ENCODE peak calls at places on chromosomes 4 and X, in seven cellular contexts. X is foreskin keratinocyte; M is fibroblast of mammary gland; I is choroid plexus epithelial cell; P is A549; D is activated CD4-positive, alpha-beta T cell treated with anti-CD3 and anti-CD28 coated beads for 4 hours; T is CD8-positive, alpha-beta memory T cell. A is an unnamed sample.

GRCh38 chr4:21013501-21013900 is 313.2 kb downstream of the PACRGL start:
- DNase-seq in X (peak), M (no peak), I (no peak), P (no peak), D (no peak), T (no peak), A (no peak)

GRCh38 chr4:23388259-23388658 is 501.6 kb downstream of the PPARGC1A start:
- DNase-seq in X (no peak), M (no peak), I (no peak), P (no peak), D (no peak), T (no peak), A (no peak)

GRCh38 chr4:114334808-114335739 is 263.5 kb upstream of the UGT8 start:
- DNase-seq in X (peak), M (no peak), I (no peak), P (no peak), D (no peak), T (no peak), A (peak)

GRCh38 chrX:41475166-41475565 is 28.0 kb downstream of the NYX start:
- DNase-seq in X (no peak), M (no peak), I (no peak), P (no peak), D (no peak), T (no peak), A (no peak)

GRCh38 chrX:151974336-151975227 is at the start of gene GABRE:
- DNase-seq in X (no peak), M (peak), I (peak), P (peak), D (no peak), T (no peak), A (peak)

GRCh38 chrX:75155454-75155829 is 641 bp downstream of the ABCB7 start:
- DNase-seq in X (peak), M (peak), I (peak), P (peak), D (no peak), T (no peak), A (peak)

GRCh38 chrX:25618248-25618647 is 519.9 kb upstream of the MAGEB18 start:
- DNase-seq in X (no peak), M (no peak), I (no peak), P (no peak), D (no peak), T (no peak), A (no peak)

GRCh38 chr4:139853309-139853708 is 187.7 kb downstream of the MGST2 start:
- DNase-seq in X (no peak), M (no peak), I (no peak), P (no peak), D (no peak), T (no peak), A (no peak)

GRCh38 chrX:150730719-150731118 is 37.5 kb downstream of the MTMR1 start:
- DNase-seq in X (no peak), M (peak), I (no peak), P (no peak), D (no peak), T (no peak), A (peak)

GRCh38 chr4:115834441-115834840 is 721.0 kb upstream of the NDST4 start:
- DNase-seq in X (no peak), M (no peak), I (no peak), P (peak), D (no peak), T (no peak), A (no peak)

GRCh38 chr4:76607846-76608245 is 172.8 kb downstream of the SHROOM3 start:
- DNase-seq in X (no peak), M (no peak), I (no peak), P (no peak), D (no peak), T (no peak), A (no peak)

GRCh38 chrX:45557390-45557789 is 356.7 kb upstream of the DIPK2B start:
- DNase-seq in X (no peak), M (peak), I (peak), P (peak), D (no peak), T (no peak), A (peak)

GRCh38 chr4:58561170-58561569 is 1451.0 kb upstream of the IGFBP7 start:
- DNase-seq in X (no peak), M (no peak), I (no peak), P (no peak), D (no peak), T (no peak), A (no peak)

GRCh38 chr4:3605491-3605890 is 73.3 kb upstream of the LRPAP1 start:
- DNase-seq in X (no peak), M (no peak), I (no peak), P (no peak), D (no peak), T (no peak), A (no peak)

GRCh38 chrX:7074135-7074907 is 73.2 kb upstream of the STS start:
- DNase-seq in X (no peak), M (no peak), I (no peak), P (no peak), D (no peak), T (no peak), A (no peak)